ENCODE peak calls at places on chromosomes 3 and 15, in five cellular contexts. M is AG09309, J is MM.1S, G is heart left ventricle, A is upper lobe of left lung. Z is an unnamed sample.

GRCh38 chr3:134480546-134480945 is 5.2 kb downstream of the ANAPC13 start:
- DNase-seq in M (no peak), J (no peak), G (peak), A (no peak), Z (no peak)

GRCh38 chr3:52019352-52020080 is 23.8 kb upstream of the RPL29 start:
- DNase-seq in M (no peak), A (no peak), G (peak), J (no peak), Z (no peak)

GRCh38 chr15:31974154-31974794 is 56.0 kb upstream of the CHRNA7 start:
- DNase-seq in A (no peak), G (no peak), J (no peak), M (no peak), Z (no peak)

GRCh38 chr15:45678459-45679178 is 43.8 kb downstream of the SQOR start:
- DNase-seq in M (no peak), J (no peak), A (no peak), G (no peak), Z (no peak)

GRCh38 chr15:41930221-41930866 is 36.5 kb upstream of the SPTBN5 start:
- DNase-seq in M (peak), G (peak), J (no peak), A (no peak), Z (no peak)

GRCh38 chr3:10848261-10848660 is 32.2 kb downstream of the SLC6A11 start:
- DNase-seq in J (no peak), G (no peak), M (no peak), A (no peak), Z (no peak)

GRCh38 chr3:58630081-58630709 is 36.4 kb downstream of the FAM3D start:
- DNase-seq in A (no peak), M (peak), G (peak), J (peak), Z (peak)

GRCh38 chr3:47852604-47853397 is 49.9 kb downstream of the DHX30 start:
- DNase-seq in M (no peak), A (peak), J (no peak), G (no peak), Z (no peak)

GRCh38 chr3:11651477-11651876 is 7.8 kb upstream of the VGLL4 start:
- DNase-seq in J (no peak), G (no peak), A (no peak), M (no peak), Z (no peak)

DNA sequence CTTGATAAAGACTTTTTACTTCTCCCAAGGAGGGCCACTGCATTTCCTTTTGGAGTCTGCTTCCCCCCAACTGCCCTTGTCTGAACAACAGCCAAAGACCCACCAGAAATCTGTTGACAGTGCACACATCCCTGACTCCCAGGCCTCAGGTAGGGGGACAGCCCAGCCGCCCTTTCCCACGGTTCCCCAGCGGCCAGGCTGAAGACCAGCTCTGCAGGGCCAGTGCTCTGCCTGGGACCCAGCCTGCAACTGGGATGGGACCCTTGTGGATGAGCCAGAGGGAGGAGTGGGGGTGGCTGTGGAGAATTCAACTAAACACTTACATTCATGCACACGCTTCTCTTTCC is 8.1 kb upstream of the PRR23E start:
- DNase-seq in A (no peak), J (no peak), M (no peak), G (no peak), Z (no peak)
- TF ChIP-seq CTCF in A (no peak), J (no peak), M (no peak), G (no peak), Z (no peak)

GRCh38 chr3:172285844-172286243 is 162.4 kb downstream of the GHSR start:
- DNase-seq in A (no peak), G (no peak), M (peak), J (no peak), Z (no peak)

GRCh38 chr3:172283848-172284357 is 164.4 kb downstream of the GHSR start:
- DNase-seq in A (no peak), G (no peak), M (no peak), J (no peak), Z (no peak)

GRCh38 chr3:172287811-172288477 is 160.3 kb downstream of the GHSR start:
- DNase-seq in A (no peak), J (no peak), G (no peak), M (no peak), Z (no peak)

GRCh38 chr3:172288625-172289024 is 159.6 kb downstream of the GHSR start:
- DNase-seq in A (no peak), J (no peak), G (no peak), M (no peak), Z (no peak)

DNA sequence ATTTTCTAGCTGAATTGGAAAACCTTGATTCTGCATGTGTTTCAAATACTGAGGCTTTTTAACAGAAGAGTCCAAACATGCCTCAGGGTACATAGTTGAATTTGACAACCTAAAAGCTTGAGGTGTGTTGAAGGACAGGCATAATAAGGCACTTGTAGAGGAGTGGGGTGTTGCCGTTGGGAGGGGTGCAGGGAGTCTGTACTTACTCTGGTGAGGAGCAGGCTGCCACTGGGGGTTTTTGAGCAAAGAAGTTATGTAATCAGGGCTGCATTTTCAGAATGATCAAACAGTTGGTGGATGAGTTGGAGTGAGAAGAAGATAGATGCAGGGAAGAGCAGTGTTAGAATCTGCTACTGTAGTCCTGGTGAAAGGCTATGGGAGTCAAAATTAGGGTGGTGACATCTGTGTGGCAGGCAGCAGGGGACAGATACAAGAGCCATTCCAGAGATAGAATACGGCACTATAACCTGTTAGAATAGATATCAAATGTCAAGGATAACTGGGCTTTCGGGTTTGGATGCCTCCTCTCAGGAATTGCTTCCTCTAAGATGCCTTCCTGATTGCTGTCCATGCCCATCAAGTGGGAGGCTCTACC is 161.6 kb downstream of the GHSR start:
- DNase-seq in G (no peak), J (no peak), M (no peak), A (no peak), Z (no peak)
- TF ChIP-seq CTCF in G (no peak), J (no peak), M (no peak), A (no peak), Z (no peak)

DNA sequence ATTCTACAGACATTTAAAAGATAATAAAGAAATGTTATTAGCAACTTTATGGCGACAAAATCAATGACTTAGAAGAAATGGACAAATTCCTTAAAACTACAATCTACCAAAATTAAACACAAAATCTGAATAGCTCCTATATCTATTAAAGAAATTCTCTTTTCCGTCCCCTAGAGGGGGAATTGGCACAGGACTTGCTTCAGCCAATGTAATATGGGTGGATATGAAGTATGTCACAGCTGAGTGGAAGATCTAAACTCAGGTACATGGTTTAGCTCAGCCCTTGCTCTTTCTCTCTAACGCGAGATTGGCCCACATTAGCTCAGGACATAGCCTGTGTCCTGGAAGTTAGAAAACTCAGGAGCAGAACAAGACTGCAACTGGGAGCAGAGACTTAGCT is 79.3 kb downstream of the DNAH12 start:
- DNase-seq in A (no peak), J (no peak), G (no peak), M (no peak), Z (no peak)
- TF ChIP-seq CTCF in A (no peak), J (no peak), G (no peak), M (peak), Z (peak)

DNA sequence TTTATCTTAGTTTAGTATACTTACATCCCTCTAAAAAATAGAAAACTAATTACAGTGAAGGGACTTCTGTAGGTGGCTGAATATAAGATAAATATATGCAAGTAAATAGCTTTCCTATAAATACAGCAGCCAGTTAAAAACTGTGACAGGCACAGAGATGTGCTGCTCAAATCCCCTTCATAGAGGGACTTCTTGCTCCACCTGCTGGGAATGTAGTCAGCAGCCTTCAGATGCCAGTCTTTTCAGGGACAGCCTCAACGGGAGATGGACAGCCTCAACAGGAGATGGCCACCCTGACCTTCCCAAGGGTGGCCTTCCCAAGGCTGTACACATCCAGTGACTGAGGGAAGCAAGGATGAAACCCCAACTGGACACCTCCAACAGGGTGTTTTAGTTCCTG is 15.7 kb upstream of the PRR23E start:
- DNase-seq in G (no peak), A (no peak), M (no peak), J (no peak), Z (no peak)
- TF ChIP-seq CTCF in G (peak), A (no peak), M (peak), J (no peak), Z (no peak)

GRCh38 chr3:119223511-119223910 is 17.2 kb downstream of the B4GALT4 start:
- DNase-seq in A (peak), G (no peak), M (no peak), J (no peak), Z (no peak)
- TF ChIP-seq CTCF in A (no peak), G (no peak), M (no peak), J (no peak), Z (no peak)

GRCh38 chr3:71510485-71510884 is 73.0 kb downstream of the FOXP1 start:
- DNase-seq in M (peak), A (no peak), G (no peak), J (peak), Z (no peak)
- TF ChIP-seq CTCF in M (peak), A (no peak), G (no peak), J (peak), Z (no peak)

GRCh38 chr3:127848131-127849129 is 26.1 kb upstream of the MGLL start:
- DNase-seq in J (no peak), M (no peak), G (no peak), A (no peak), Z (no peak)
- TF ChIP-seq CTCF in J (no peak), M (no peak), G (no peak), A (no peak), Z (peak)

DNA sequence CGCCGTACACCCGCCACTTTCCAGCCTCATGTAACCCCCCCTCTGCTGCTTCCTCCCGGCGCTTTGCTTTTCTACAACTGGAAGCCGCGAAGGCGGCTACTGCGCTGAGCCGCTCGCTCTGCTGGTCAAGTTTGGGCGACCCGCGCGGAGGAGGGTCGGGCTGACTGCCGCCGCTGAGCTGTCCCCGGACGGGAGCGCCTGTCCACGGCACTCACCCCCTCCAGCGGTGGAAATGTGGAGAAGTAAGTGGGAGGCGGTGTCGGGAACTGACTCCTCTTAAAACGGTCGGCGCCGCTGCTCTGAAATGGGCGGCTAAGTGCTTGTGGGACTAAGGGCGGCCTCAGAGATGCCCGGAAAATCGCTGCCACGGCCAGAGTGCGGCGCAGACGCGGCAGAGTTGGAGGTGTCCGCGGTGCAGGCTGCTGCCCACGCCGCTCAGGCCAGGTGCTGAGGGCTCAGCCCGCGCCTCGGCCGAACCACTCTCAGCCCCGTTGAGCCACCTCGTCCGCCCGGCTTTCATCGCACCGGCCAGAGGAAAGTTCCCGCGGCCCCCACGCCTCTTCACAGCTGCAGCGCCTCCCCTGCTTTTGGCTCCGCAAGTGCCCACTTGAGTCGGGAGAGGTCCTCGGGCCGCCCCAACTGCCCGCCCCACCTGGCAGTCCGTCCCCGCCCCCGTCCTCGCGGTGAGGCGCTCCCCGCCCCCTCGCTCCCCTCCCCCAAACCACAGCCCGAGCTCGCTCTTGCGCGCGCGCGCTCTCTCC is 394 bp upstream of the EPHA6 start:
- DNase-seq in G (peak), A (peak), M (no peak), J (peak), Z (peak)
- TF ChIP-seq CTCF in G (no peak), A (no peak), M (peak), J (no peak), Z (peak)

GRCh38 chr3:141556034-141556433 is 69.2 kb downstream of the RASA2 start:
- DNase-seq in G (no peak), M (no peak), A (no peak), J (no peak), Z (no peak)

GRCh38 chr3:141557961-141558706 is 71.3 kb downstream of the RASA2 start:
- DNase-seq in G (no peak), M (no peak), J (no peak), A (no peak), Z (no peak)

GRCh38 chr3:141561426-141562034 is 74.7 kb downstream of the RASA2 start:
- DNase-seq in M (no peak), A (no peak), J (peak), G (no peak), Z (no peak)
- TF ChIP-seq CTCF in M (peak), A (peak), J (peak), G (peak), Z (peak)

DNA sequence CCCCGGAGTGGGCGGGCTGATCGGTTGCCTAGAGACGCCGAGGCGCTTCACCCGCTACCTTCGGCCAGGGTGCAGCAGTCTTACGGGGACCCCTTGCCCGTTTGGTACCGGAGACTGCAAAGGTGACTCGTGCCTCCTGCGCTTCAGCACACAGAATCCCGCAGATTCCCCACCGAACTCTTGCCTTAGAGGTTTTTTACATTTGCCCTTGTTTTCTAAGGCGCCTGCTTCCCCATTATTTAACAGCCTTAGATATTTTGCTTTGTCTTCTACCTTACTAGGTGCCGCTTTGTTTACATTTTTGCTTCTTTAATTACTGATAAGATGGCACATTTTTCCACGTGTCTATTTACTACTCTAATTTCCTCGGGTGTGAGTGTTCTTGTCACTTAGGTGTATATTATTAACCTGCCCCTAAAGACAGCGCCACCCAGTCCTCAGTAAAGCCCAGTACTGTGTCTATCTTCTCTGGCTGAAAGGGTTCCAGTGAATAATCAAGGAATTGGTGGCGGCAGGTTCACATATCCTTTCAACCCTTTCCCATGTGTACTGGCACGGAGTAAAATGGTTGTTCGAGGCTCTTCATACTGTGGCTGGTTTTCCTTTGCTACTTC is 563 bp upstream of the CEP152 start:
- DNase-seq in G (no peak), M (no peak), A (no peak), J (peak), Z (no peak)
- TF ChIP-seq CTCF in G (no peak), M (no peak), A (no peak), J (peak), Z (no peak)

Z was measured in type B pancreatic cell.